ENCODE peak calls at places on chromosomes 2 and 18, in five cellular contexts. I is uterus; J is neural crest cell; K is pancreas; G is activated CD8-positive, alpha-beta T cell treated with anti-CD3 and anti-CD28 coated beads for 36 hours. Z is an unnamed sample.

GRCh38 chr18:54958711-54959625 is at the start of gene CCDC68:
- DNase-seq in K (peak; percentile 68), I (peak; percentile 13), J (no peak), G (no peak), Z (no peak)

GRCh38 chr2:240959941-240960308 is 38.5 kb upstream of the SNED1 start:
- DNase-seq in G (no peak), K (no peak), I (no peak), J (no peak), Z (no peak)

GRCh38 chr2:120596191-120596781 is 139.4 kb upstream of the GLI2 start:
- DNase-seq in I (no peak), G (no peak), K (no peak), J (no peak), Z (no peak)

GRCh38 chr2:221518937-221519635 is 53.0 kb downstream of the EPHA4 start:
- DNase-seq in G (peak; percentile 4), I (peak; percentile 49), K (no peak), J (no peak), Z (no peak)

GRCh38 chr18:7568426-7568825 is 1.3 kb downstream of the PTPRM start:
- DNase-seq in G (peak; percentile 7), K (peak; percentile 27), I (peak; percentile 28), J (peak; percentile 66), Z (no peak)

GRCh38 chr18:76476665-76477561 is 18.1 kb downstream of the ZNF516 start:
- DNase-seq in J (no peak), G (no peak), I (no peak), K (no peak), Z (no peak)

GRCh38 chr2:220460257-220460985 is 833.0 kb downstream of the SLC4A3 start:
- DNase-seq in I (no peak), G (no peak), J (no peak), K (no peak), Z (no peak)

GRCh38 chr2:120605231-120605935 is 130.3 kb upstream of the GLI2 start:
- DNase-seq in G (no peak), J (no peak), I (no peak), K (no peak), Z (no peak)

GRCh38 chr2:178157574-178157973 is 36.7 kb upstream of the OSBPL6 start:
- DNase-seq in I (no peak), J (no peak), G (no peak), K (no peak), Z (no peak)

GRCh38 chr18:68489018-68489792 is 225.7 kb downstream of the TMX3 start:
- DNase-seq in I (no peak), G (no peak), J (no peak), K (no peak), Z (no peak)

GRCh38 chr2:202377308-202377736 is 1.2 kb downstream of the BMPR2 start:
- DNase-seq in K (peak; percentile 26), I (peak; percentile 24), G (peak; percentile 11), J (peak; percentile 29), Z (no peak)

GRCh38 chr2:231308631-231309414 is 86.7 kb upstream of the B3GNT7 start:
- DNase-seq in I (no peak), G (no peak), K (no peak), J (no peak), Z (no peak)

GRCh38 chr2:196066794-196067382 is 1.7 kb downstream of the DNAH7 start:
- DNase-seq in G (no peak), K (no peak), I (no peak), J (no peak), Z (peak; percentile 40)

GRCh38 chr2:149634103-149634502 is 46.5 kb upstream of the MMADHC start:
- DNase-seq in K (no peak), J (no peak), G (no peak), I (no peak), Z (no peak)

GRCh38 chr18:23684515-23685197 is 4.6 kb upstream of the LAMA3 start:
- DNase-seq in K (no peak), G (no peak), I (peak; percentile 50), J (no peak), Z (no peak)

GRCh38 chr2:168118733-168119518 is 128.5 kb downstream of the STK39 start:
- DNase-seq in K (peak; percentile 7), G (peak; percentile 7), I (no peak), J (peak; percentile 46), Z (no peak)

GRCh38 chr2:168114021-168114420 is 133.4 kb downstream of the STK39 start:
- DNase-seq in J (no peak), G (no peak), I (no peak), K (no peak), Z (no peak)

GRCh38 chr2:168119519-168120141 is 127.8 kb downstream of the STK39 start:
- DNase-seq in G (peak; percentile 28), I (no peak), J (peak; percentile 44), K (peak; percentile 6), Z (peak; percentile 10)

GRCh38 chr2:168114619-168115018 is 132.8 kb downstream of the STK39 start:
- DNase-seq in G (no peak), K (no peak), J (no peak), I (no peak), Z (no peak)

GRCh38 chr2:168116448-168116847 is 130.9 kb downstream of the STK39 start:
- DNase-seq in I (no peak), K (no peak), J (no peak), G (no peak), Z (no peak)
- TF ChIP-seq CTCF in I (no peak), K (no peak), J (peak; percentile 42), G (no peak), Z (no peak)

DNA sequence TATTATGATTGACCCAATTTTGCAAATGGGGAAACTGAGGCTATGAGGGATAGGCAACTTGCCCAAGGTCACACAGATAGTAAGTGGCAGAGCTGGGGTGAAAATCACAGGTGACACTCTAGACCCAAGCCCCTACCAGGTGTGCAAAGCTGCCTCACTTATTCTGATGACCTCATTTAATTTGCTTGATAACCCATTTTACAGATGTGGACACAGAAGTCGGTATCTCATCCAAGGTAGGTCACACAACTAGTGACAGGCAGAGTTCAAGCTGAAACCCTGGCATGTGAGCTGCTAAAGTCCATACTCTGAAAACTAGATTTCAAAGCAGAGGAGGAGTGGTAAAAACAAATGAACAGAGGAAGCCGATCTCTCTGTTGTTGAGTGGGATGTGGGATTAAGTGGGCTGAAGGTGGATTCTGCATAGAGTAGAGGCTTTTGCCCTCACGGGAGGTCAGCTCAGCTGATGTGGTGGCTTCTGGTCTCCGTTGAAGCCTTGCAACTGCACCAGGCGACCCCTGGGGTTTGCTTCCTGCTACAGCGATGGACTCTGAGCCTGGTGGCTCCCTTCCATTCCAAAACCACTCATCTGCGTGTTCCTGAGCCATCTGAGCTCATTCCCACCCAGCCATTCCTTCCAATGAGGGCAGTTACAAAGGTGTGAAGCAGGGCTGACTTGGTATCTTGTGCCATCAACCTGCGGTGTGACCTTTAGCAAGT is 164.3 kb upstream of the FHL2 start:
- DNase-seq in G (no peak), K (no peak), J (no peak), I (no peak), Z (no peak)
- TF ChIP-seq CTCF in G (no peak), K (no peak), J (no peak), I (no peak), Z (no peak)

GRCh38 chr2:145200307-145200706 is 680.4 kb upstream of the ZEB2 start:
- DNase-seq in G (no peak), K (no peak), J (peak; percentile 8), I (no peak), Z (no peak)
- TF ChIP-seq CTCF in G (no peak), K (no peak), J (no peak), I (no peak), Z (no peak)

GRCh38 chr2:383173-383572 is 95.3 kb upstream of the ALKAL2 start:
- DNase-seq in I (no peak), J (peak; percentile 30), G (no peak), K (no peak), Z (no peak)
- TF ChIP-seq CTCF in I (no peak), J (peak; percentile 39), G (no peak), K (no peak), Z (no peak)

GRCh38 chr2:150909613-150910012 is 352.1 kb downstream of the RBM43 start:
- DNase-seq in I (no peak), K (no peak), J (no peak), G (no peak), Z (no peak)
- TF ChIP-seq CTCF in I (no peak), K (no peak), J (peak; percentile 49), G (no peak), Z (no peak)

GRCh38 chr2:10305715-10306114 is 3.0 kb downstream of the HPCAL1 start:
- DNase-seq in I (no peak), K (peak; percentile 41), G (peak; percentile 73), J (no peak), Z (no peak)
- TF ChIP-seq CTCF in I (no peak), K (no peak), G (peak; percentile 61), J (peak; percentile 28), Z (no peak)

Z was measured in GM10248.